ENCODE peak calls at places on chromosomes 1 and 21, in eight cellular contexts. Z is K562, M is H9, B is GM23248, A is fibroblast of lung, S is MM.1S, Y is DND-41, N is SK-N-SH. J is an unnamed sample. For H3K79me2, the result is how much of the 10 kb centered on the place peaks cover.

GRCh38 chr1:159877695-159878444 is 15.4 kb upstream of the VSIG8 start:
- DNase-seq in Z (no peak), M (no peak), B (no peak), A (no peak), S (no peak), Y (no peak), N (no peak), J (no peak)

GRCh38 chr1:42484382-42484781 is 21.3 kb downstream of the CCDC30 start:
- DNase-seq in Z (no peak), M (no peak), B (peak), A (peak), S (no peak), Y (no peak), N (no peak), J (no peak)

GRCh38 chr1:97254731-97255463 is 533.3 kb downstream of the PTBP2 start:
- DNase-seq in Z (no peak), M (no peak), B (no peak), A (no peak), S (no peak), Y (no peak), N (no peak), J (no peak)

GRCh38 chr21:15134711-15135110 is 69.9 kb upstream of the NRIP1 start:
- DNase-seq in Z (no peak), M (no peak), B (no peak), A (no peak), S (no peak), Y (no peak), N (no peak), J (no peak)

GRCh38 chr1:171919891-171920887 is 78.9 kb downstream of the DNM3 start:
- DNase-seq in Z (no peak), M (no peak), B (peak), A (no peak), S (no peak), Y (no peak), N (no peak), J (no peak)

GRCh38 chr1:85027242-85027983 is 20.9 kb downstream of the MCOLN3 start:
- DNase-seq in Z (no peak), M (no peak), B (peak), A (peak), S (no peak), Y (no peak), N (no peak), J (peak)

GRCh38 chr1:228933753-228934152 is 198.5 kb downstream of the RHOU start:
- DNase-seq in Z (no peak), M (no peak), B (no peak), A (no peak), S (no peak), Y (no peak), N (no peak), J (no peak)

GRCh38 chr21:17828223-17828622 is 9.1 kb upstream of the C21orf91 start:
- DNase-seq in Z (no peak), M (no peak), B (peak), A (peak), S (no peak), Y (no peak), N (no peak), J (no peak)

GRCh38 chr1:94873520-94874351 is 53.2 kb downstream of the CNN3 start:
- DNase-seq in Z (no peak), M (no peak), B (peak), A (peak), S (peak), Y (no peak), N (no peak), J (no peak)

GRCh38 chr1:151825811-151826660 is 5.6 kb downstream of the RORC start:
- DNase-seq in Z (peak), M (peak), B (no peak), A (no peak), S (no peak), Y (peak), N (no peak), J (no peak)

GRCh38 chr1:229318056-229318455 is 24.8 kb downstream of the CCSAP start:
- DNase-seq in Z (no peak), M (no peak), B (no peak), A (no peak), S (no peak), Y (no peak), N (no peak), J (no peak)

GRCh38 chr1:109050228-109050995 is 8.5 kb upstream of the WDR47 start:
- DNase-seq in Z (no peak), M (no peak), B (no peak), A (no peak), S (no peak), Y (no peak), N (no peak), J (no peak)

GRCh38 chr1:12309783-12310742 is 80.2 kb downstream of the VPS13D start:
- DNase-seq in Z (no peak), M (no peak), B (peak), A (peak), S (no peak), Y (no peak), N (no peak), J (no peak)

GRCh38 chr1:61052393-61053280 is 29.7 kb upstream of the NFIA start:
- DNase-seq in Z (peak), M (peak), B (no peak), A (no peak), S (peak), Y (no peak), N (no peak), J (no peak)

GRCh38 chr1:87399264-87399663 is 70.6 kb downstream of the LMO4 start:
- DNase-seq in Z (no peak), M (no peak), B (peak), A (no peak), S (no peak), Y (no peak), N (no peak), J (no peak)

GRCh38 chr1:208053661-208054060 is 142.7 kb upstream of the CD34 start:
- DNase-seq in Z (no peak), M (no peak), B (no peak), A (no peak), S (no peak), Y (no peak), N (no peak), J (no peak)

GRCh38 chr1:59150537-59151386 is 146.1 kb upstream of the FGGY start:
- DNase-seq in Z (no peak), M (no peak), B (peak), A (peak), S (peak), Y (peak), N (peak), J (no peak)

GRCh38 chr1:157852476-157852875 is 10.9 kb upstream of the CD5L start:
- DNase-seq in Z (no peak), M (no peak), B (peak), A (no peak), S (no peak), Y (no peak), N (no peak), J (no peak)

GRCh38 chr21:33197546-33197945 is 32.2 kb upstream of the IFNAR2 start:
- DNase-seq in Z (no peak), M (no peak), B (no peak), A (no peak), S (no peak), Y (no peak), N (no peak), J (no peak)

GRCh38 chr1:32208891-32209309 is at the start of gene DCDC2B:
- DNase-seq in Z (no peak), M (no peak), B (peak), A (peak), S (no peak), Y (peak), N (peak), J (peak)

GRCh38 chr1:181608951-181609350 is 125.6 kb downstream of the CACNA1E start:
- DNase-seq in Z (no peak), M (peak), B (no peak), A (no peak), S (no peak), Y (no peak), N (no peak), J (no peak)

GRCh38 chr1:55155522-55155921 is 59.6 kb downstream of the USP24 start:
- DNase-seq in Z (peak), M (peak), B (no peak), A (peak), S (no peak), Y (peak), N (peak), J (no peak)

GRCh38 chr21:36429672-36430546 is 44.7 kb downstream of the CHAF1B start:
- DNase-seq in Z (peak), M (peak), B (peak), A (peak), S (no peak), Y (no peak), N (peak), J (no peak)

GRCh38 chr1:112894561-112895011 is 61.4 kb downstream of the SLC16A1 start:
- DNase-seq in Z (no peak), M (no peak), B (no peak), A (no peak), S (no peak), Y (no peak), N (no peak), J (no peak)

GRCh38 chr1:22341791-22342605 is 109.7 kb upstream of the ZBTB40 start:
- DNase-seq in Z (peak), M (no peak), B (peak), A (peak), S (no peak), Y (no peak), N (peak), J (no peak)

GRCh38 chr1:155976062-155976912 is 2.1 kb downstream of the ARHGEF2 start:
- DNase-seq in Z (peak), M (peak), B (peak), A (peak), S (peak), Y (peak), N (peak), J (peak)

GRCh38 chr1:171127481-171127880 is 36.8 kb downstream of the FMO3 start:
- DNase-seq in Z (no peak), M (no peak), B (peak), A (peak), S (no peak), Y (no peak), N (no peak), J (no peak)

GRCh38 chr1:39130297-39130696 is 74.2 kb upstream of the MACF1 start:
- DNase-seq in Z (no peak), M (no peak), B (peak), A (peak), S (no peak), Y (no peak), N (no peak), J (no peak)
- H3K79me2 ChIP-seq in Z (under half), M (under half), B (half or more), A (half or more), S (under half), Y (under half), N (half or more), J (under half)

DNA sequence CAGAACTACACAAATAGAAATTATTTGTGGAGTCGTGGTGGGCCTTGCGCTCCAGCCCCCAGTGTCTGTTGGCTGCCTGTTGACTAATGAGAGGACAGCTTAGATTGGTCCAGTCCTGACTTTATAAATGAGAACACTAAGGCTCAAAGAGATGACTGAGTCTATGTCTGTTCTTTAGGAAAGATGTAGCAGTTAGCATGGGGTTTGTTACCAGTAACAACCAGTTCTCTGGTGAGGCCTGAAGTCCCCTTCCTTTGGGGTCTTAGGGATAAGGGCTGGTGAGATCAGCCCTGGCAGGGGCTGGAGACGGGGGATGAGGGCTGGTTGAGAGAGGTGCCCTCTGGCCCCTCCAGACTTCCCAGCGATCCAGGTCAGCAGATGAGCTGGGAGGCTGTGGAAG is 9.1 kb downstream of the TOR3A start:
- DNase-seq in Z (no peak), M (no peak), B (no peak), A (no peak), S (no peak), Y (no peak), N (no peak), J (no peak)
- H3K79me2 ChIP-seq in Z (under half), M (under half), B (under half), A (under half), S (half or more), Y (under half), N (under half), J (under half)

GRCh38 chr1:51515312-51515960 is 3.6 kb downstream of the EPS15 start:
- DNase-seq in Z (no peak), M (no peak), B (no peak), A (no peak), S (no peak), Y (no peak), N (no peak), J (peak)
- H3K79me2 ChIP-seq in Z (half or more), M (under half), B (half or more), A (half or more), S (half or more), Y (half or more), N (half or more), J (half or more)

GRCh38 chr1:93164816-93165215 is 15.4 kb downstream of the TMED5 start:
- DNase-seq in Z (no peak), M (no peak), B (no peak), A (no peak), S (no peak), Y (no peak), N (no peak), J (no peak)

GRCh38 chr1:93154898-93155297 is 25.3 kb downstream of the TMED5 start:
- DNase-seq in Z (no peak), M (no peak), B (no peak), A (no peak), S (no peak), Y (no peak), N (no peak), J (no peak)

GRCh38 chr1:93155335-93155734 is 24.9 kb downstream of the TMED5 start:
- DNase-seq in Z (peak), M (no peak), B (peak), A (no peak), S (no peak), Y (no peak), N (no peak), J (no peak)

DNA sequence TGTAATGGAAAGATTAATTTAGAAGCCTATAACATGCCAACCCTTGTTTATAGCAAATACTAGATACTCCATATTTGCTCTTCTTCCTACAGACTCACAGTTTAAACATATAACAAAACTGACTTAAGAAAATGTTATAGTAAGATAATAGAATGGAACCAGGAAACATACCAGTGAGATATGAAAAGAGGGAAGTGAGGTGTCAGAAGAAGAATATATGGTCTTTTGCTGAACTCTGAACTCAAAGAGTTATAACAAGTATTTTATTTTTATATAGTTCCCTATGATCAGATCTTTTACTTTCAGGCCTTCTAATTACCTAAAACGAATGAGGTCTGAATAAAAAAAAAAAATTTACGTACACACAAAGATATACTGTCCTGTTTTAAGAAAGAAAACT is 20.9 kb downstream of the TMED5 start:
- DNase-seq in Z (no peak), M (no peak), B (no peak), A (no peak), S (no peak), Y (no peak), N (no peak), J (no peak)
- H3K79me2 ChIP-seq in Z (under half), M (under half), B (half or more), A (under half), S (under half), Y (half or more), N (half or more), J (under half)

GRCh38 chr1:161810780-161811179 is 44.7 kb downstream of the ATF6 start:
- DNase-seq in Z (no peak), M (no peak), B (no peak), A (no peak), S (no peak), Y (no peak), N (no peak), J (no peak)
- H3K79me2 ChIP-seq in Z (under half), M (under half), B (under half), A (under half), S (under half), Y (under half), N (under half), J (half or more)

DNA sequence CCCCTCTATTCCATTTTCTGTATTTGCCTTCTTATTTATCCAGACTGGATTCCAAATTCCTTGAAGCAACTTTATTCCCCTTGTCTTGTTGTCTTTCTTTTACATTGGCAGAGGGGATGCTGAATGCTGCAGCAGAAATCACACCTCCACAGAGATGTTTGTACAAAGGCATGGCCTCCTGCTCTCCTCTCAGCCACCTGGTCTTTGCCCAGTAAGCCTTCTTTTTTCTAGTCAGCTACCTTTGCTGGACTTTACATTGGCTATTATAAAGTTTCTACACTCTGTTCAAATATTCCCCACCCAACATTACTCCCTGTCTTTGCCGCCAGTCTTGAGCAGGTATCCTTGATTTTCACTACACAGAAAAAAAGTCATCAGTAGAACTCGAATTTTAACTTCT is 75.1 kb downstream of the LAMC1 start:
- DNase-seq in Z (no peak), M (no peak), B (no peak), A (no peak), S (no peak), Y (no peak), N (no peak), J (no peak)
- H3K79me2 ChIP-seq in Z (under half), M (under half), B (half or more), A (half or more), S (under half), Y (under half), N (half or more), J (under half)

J was measured in Karpas-422.